ENCODE peak calls at places on chromosomes 12 and 14, in five cellular contexts. K is lower leg skin, F is left ventricle myocardium inferior, E is heart left ventricle, S is AG10803. Z is an unnamed sample.

GRCh38 chr12:93954160-93955112 is 193.9 kb upstream of the PLXNC1 start:
- DNase-seq in K (peak; percentile 66), F (peak; percentile 36), E (no peak), S (peak; percentile 78), Z (no peak)

GRCh38 chr14:73655851-73656250 is 11.1 kb downstream of the DNAL1 start:
- DNase-seq in K (no peak), F (no peak), E (no peak), S (no peak), Z (no peak)

GRCh38 chr12:6821271-6821673 is 349 bp upstream of the GPR162 start:
- DNase-seq in K (peak; percentile 66), F (peak; percentile 80), E (peak; percentile 86), S (peak; percentile 63), Z (peak; percentile 62)

GRCh38 chr12:50132505-50133135 is 20.6 kb downstream of the COX14 start:
- DNase-seq in K (no peak), F (no peak), E (no peak), S (peak; percentile 69), Z (no peak)

GRCh38 chr14:66842911-66843572 is 335.1 kb downstream of the GPHN start:
- DNase-seq in K (no peak), F (no peak), E (no peak), S (no peak), Z (no peak)

GRCh38 chr12:130876297-130876696 is 4.4 kb downstream of the RAN start:
- DNase-seq in K (no peak), F (no peak), E (no peak), S (no peak), Z (no peak)

GRCh38 chr12:1553546-1553945 is 40.8 kb downstream of the FBXL14 start:
- DNase-seq in K (no peak), F (no peak), E (no peak), S (no peak), Z (no peak)

GRCh38 chr14:31939934-31940333 is 137.2 kb upstream of the ARHGAP5 start:
- DNase-seq in K (no peak), F (no peak), E (no peak), S (no peak), Z (no peak)

GRCh38 chr14:62162998-62163589 is 400.9 kb downstream of the SNAPC1 start:
- DNase-seq in K (no peak), F (no peak), E (no peak), S (peak; percentile 43), Z (peak; percentile 35)

GRCh38 chr12:89084751-89085150 is 267.6 kb downstream of the DUSP6 start:
- DNase-seq in K (no peak), F (no peak), E (no peak), S (peak; percentile 78), Z (no peak)

GRCh38 chr12:108700833-108701450 is 30.4 kb downstream of the CORO1C start:
- DNase-seq in K (no peak), F (no peak), E (no peak), S (no peak), Z (no peak)

GRCh38 chr12:48780381-48781025 is 8.4 kb downstream of the ADCY6 start:
- DNase-seq in K (no peak), F (no peak), E (no peak), S (no peak), Z (no peak)

GRCh38 chr12:20946732-20947131 is 136.2 kb downstream of the SLCO1B3 start:
- DNase-seq in K (no peak), F (no peak), E (no peak), S (no peak), Z (peak; percentile 28)

GRCh38 chr14:55589171-55589570 is 9.2 kb downstream of the KTN1 start:
- DNase-seq in K (no peak), F (no peak), E (no peak), S (peak; percentile 5), Z (no peak)

GRCh38 chr12:32819424-32819823 is 63.7 kb upstream of the YARS2 start:
- DNase-seq in K (no peak), F (no peak), E (no peak), S (no peak), Z (no peak)

GRCh38 chr12:111123390-111123789 is 203.0 kb upstream of the MYL2 start:
- DNase-seq in K (no peak), F (no peak), E (no peak), S (no peak), Z (no peak)

GRCh38 chr12:57603758-57604453 is 718 bp upstream of the DTX3 start:
- DNase-seq in K (peak; percentile 48), F (peak; percentile 54), E (no peak), S (peak; percentile 48), Z (no peak)

GRCh38 chr12:31585271-31585670 is 5.7 kb downstream of the DENND5B start:
- DNase-seq in K (no peak), F (no peak), E (no peak), S (peak; percentile 73), Z (no peak)

GRCh38 chr12:8989425-8989824 is at the start of gene KLRG1:
- DNase-seq in K (no peak), F (no peak), E (no peak), S (no peak), Z (no peak)

GRCh38 chr12:109563291-109564284 is 9.7 kb downstream of the MMAB start:
- DNase-seq in K (no peak), F (peak; percentile 49), E (peak; percentile 74), S (no peak), Z (no peak)

GRCh38 chr14:41605550-41606248 is 977 bp upstream of the LRFN5 start:
- DNase-seq in K (no peak), F (no peak), E (no peak), S (peak; percentile 5), Z (no peak)

GRCh38 chr14:101062611-101063010 is 159.1 kb upstream of the RTL1 start:
- DNase-seq in K (no peak), F (no peak), E (peak; percentile 8), S (no peak), Z (no peak)

DNA sequence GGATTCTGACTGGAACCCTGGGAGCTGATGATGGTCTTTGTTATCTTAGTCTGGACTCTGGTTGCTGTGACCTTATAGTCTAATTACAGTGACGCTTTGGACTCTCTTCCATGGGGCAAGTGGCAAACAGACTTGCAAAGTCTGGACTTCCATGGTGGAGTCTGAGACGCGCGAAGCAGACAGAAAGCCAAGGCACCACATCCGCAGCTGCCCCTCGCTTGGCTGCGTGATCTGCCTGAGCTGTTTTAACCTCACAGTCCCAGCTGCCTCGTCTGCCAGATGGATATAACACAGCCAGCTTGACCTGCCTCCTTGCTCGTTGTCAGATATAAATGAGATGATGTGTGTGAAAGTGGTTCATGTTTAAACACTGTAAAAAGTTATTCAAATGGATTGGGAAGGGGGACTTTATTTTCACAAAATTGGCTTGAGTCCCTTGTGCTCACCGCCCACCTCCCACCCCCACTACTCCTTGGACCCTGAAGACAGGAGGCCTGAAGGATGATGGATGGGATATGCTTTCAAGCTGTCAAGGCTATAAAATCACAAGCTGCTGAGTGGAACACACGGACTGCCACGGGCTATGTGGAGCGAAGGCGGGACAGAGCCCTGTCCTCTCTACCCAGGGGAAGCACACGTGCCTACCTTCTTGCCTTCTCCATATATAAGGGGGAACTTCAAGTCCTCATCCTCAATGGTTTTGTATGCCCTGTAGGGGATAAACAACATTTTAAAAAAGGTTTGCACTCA is 226.8 kb downstream of the MON2 start:
- DNase-seq in K (no peak), F (peak; percentile 38), E (no peak), S (peak; percentile 39), Z (no peak)
- H3K4me3 ChIP-seq in K (no peak overlapping the region), F (no peak overlapping the region), E (no peak overlapping the region), S (no peak overlapping the region), Z (no peak overlapping the region)

DNA sequence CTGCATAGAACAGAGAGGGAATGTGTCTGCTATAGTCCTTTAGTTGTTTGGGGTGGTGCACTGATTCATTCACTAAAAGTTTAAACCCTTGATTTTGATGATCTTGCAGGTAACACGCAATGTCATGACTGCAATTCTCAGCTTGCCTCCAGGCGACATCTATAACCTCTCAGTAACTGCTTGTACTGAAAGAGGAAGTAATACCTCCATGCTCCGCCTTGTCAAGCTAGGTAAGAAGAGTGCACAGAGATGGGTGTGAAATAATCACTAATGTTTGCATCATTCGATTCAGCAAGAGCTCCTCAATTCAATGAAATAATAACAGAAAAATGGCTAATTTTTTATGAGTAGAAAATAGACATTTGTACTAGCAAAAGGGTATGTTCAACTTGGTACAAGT is 203.7 kb downstream of the PTPRO start:
- DNase-seq in K (no peak), F (no peak), E (no peak), S (no peak), Z (no peak)
- H3K4me3 ChIP-seq in K (no peak overlapping the region), F (no peak overlapping the region), E (no peak overlapping the region), S (no peak overlapping the region), Z (no peak overlapping the region)

DNA sequence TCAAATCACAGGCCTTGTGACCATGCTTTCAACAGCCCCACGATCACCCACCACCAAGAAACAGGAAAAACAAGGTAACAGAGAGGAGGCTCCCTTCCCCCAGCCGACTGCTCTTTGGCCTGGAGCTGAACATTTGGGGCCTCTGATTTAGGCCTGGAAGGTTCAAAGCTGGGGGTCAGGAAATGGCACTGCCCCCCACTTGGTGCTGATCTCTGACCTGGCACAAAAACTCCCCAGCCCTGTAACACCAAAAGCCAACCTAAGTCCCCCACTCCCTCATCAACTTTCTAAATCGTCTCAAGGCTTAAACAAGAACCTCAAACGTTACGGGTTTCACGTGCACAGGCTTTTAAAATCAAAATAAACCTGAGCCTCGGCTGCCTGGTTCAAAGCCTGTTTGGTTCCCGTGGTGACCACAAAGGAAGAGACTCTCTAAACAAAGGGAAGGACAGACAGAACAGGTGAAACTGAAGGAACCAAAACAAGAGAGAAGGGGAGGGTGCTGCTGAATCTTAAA is 8.9 kb downstream of the ACTN1 start:
- DNase-seq in K (no peak), F (no peak), E (no peak), S (no peak), Z (peak; percentile 86)
- H3K4me3 ChIP-seq in K (no peak overlapping the region), F (no peak overlapping the region), E (no peak overlapping the region), S (no peak overlapping the region), Z (peak overlapping the region; percentile 21)

GRCh38 chr14:35532783-35533356 is 1.1 kb upstream of the INSM2 start:
- DNase-seq in K (no peak), F (no peak), E (no peak), S (no peak), Z (no peak)

GRCh38 chr14:35534130-35534883 is at the start of gene INSM2:
- DNase-seq in K (no peak), F (no peak), E (peak; percentile 65), S (no peak), Z (peak; percentile 28)

GRCh38 chr14:35533357-35534129 is 421 bp upstream of the INSM2 start:
- DNase-seq in K (peak; percentile 22), F (peak; percentile 49), E (peak; percentile 81), S (peak; percentile 20), Z (peak; percentile 41)

GRCh38 chr14:35535794-35536112 is 1.8 kb downstream of the INSM2 start:
- DNase-seq in K (no peak), F (no peak), E (no peak), S (no peak), Z (no peak)

DNA sequence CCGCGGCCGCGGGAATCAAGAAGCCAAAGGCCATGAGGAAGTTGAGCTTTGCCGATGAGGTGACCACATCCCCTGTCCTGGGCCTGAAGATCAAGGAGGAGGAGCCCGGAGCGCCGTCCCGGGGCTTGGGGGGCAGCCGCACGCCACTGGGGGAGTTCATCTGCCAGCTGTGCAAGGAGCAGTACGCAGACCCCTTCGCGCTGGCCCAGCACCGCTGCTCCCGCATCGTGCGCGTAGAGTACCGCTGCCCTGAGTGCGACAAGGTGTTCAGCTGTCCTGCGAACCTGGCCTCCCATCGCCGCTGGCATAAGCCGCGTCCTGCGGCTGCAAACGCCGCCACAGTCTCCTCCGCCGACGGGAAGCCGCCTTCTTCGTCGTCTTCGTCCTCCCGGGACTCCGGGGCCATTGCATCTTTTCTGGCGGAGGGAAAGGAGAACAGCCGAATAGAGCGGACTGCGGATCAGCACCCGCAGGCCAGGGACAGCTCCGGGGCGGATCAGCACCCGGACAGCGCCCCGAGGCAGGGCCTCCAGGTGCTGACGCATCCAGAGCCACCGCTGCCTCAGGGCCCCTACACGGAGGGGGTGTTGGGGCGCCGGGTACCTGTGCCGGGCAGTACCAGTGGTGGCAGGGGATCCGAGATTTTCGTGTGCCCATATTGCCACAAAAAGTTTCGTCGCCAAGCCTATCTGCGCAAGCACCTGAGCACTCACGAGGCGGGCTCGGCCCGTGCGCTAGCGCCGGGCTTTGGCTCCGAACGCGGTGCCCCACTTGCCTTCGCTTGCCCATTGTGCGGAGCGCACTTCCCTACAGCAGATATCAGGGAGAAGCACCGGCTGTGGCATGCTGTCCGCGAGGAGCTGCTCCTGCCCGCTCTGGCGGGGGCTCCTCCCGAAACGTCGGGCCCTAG is 1.2 kb downstream of the INSM2 start:
- DNase-seq in K (peak; percentile 17), F (peak; percentile 60), E (peak; percentile 78), S (peak; percentile 49), Z (no peak)
- H3K4me3 ChIP-seq in K (no peak overlapping the region), F (peak overlapping the region; percentile 74), E (peak overlapping the region; percentile 47), S (peak overlapping the region; percentile 38), Z (no peak overlapping the region)